ENCODE peak calls at places on chromosomes 7 and 10, in five cellular contexts. S is HS-27A; F is nephron progenitor cell; L is effector CD4-positive, alpha-beta T cell; O is putamen. U is an unnamed sample.

GRCh38 chr7:1937252-1937605 is 267.2 kb downstream of the ELFN1 start:
- DNase-seq in S (no peak), O (no peak), F (no peak), L (no peak), U (no peak)

GRCh38 chr10:104406715-104407517 is 53.3 kb downstream of the CFAP58 start:
- DNase-seq in O (peak; percentile 16), L (no peak), F (no peak), S (no peak), U (no peak)

GRCh38 chr10:69573056-69573806 is at the start of gene NEUROG3:
- DNase-seq in O (no peak), F (peak; percentile 57), S (no peak), L (no peak), U (no peak)

GRCh38 chr7:88927-89921 is 103.1 kb upstream of the FAM20C start:
- DNase-seq in F (no peak), S (no peak), O (no peak), L (no peak), U (no peak)

GRCh38 chr7:157508477-157508881 is 171.7 kb downstream of the DNAJB6 start:
- DNase-seq in F (no peak), O (no peak), S (no peak), L (no peak), U (no peak)

GRCh38 chr10:61188691-61189090 is 244.7 kb upstream of the RHOBTB1 start:
- DNase-seq in S (no peak), L (no peak), F (no peak), O (no peak), U (no peak)

GRCh38 chr10:10657139-10657760 is 360.4 kb upstream of the CELF2 start:
- DNase-seq in O (no peak), L (no peak), S (no peak), F (no peak), U (no peak)

GRCh38 chr10:78952686-78953085 is 116.1 kb upstream of the ZMIZ1 start:
- DNase-seq in S (no peak), O (no peak), L (no peak), F (no peak), U (no peak)

GRCh38 chr7:638256-639011 is 88.1 kb upstream of the DNAAF5 start:
- DNase-seq in S (no peak), F (no peak), O (no peak), L (no peak), U (no peak)

GRCh38 chr10:11045487-11045886 is 27.8 kb downstream of the CELF2 start:
- DNase-seq in O (no peak), L (no peak), F (no peak), S (no peak), U (no peak)

GRCh38 chr10:14534152-14534551 is 203.4 kb upstream of the FRMD4A start:
- DNase-seq in O (no peak), F (no peak), S (no peak), L (no peak), U (no peak)

GRCh38 chr10:97074256-97075145 is 111.3 kb downstream of the SLIT1 start:
- DNase-seq in S (no peak), L (no peak), O (no peak), F (no peak), U (no peak)

GRCh38 chr7:1520574-1521234 is 9.8 kb upstream of the MAFK start:
- DNase-seq in S (no peak), F (no peak), O (no peak), L (no peak), U (no peak)

GRCh38 chr7:2809903-2810628 is 34.0 kb downstream of the GNA12 start:
- DNase-seq in O (no peak), L (no peak), S (no peak), F (no peak), U (no peak)

GRCh38 chr10:60466267-60467201 is 76.9 kb upstream of the ANK3 start:
- DNase-seq in O (no peak), L (no peak), S (no peak), F (no peak), U (no peak)

GRCh38 chr10:76337641-76338040 is 906.2 kb downstream of the LRMDA start:
- DNase-seq in F (no peak), O (no peak), L (no peak), S (no peak), U (no peak)

GRCh38 chr10:14556285-14556956 is 218.3 kb downstream of the FAM107B start:
- DNase-seq in L (no peak), O (no peak), S (no peak), F (no peak), U (no peak)

GRCh38 chr7:379456-380225 is 89.7 kb downstream of the FOXL3 start:
- DNase-seq in L (no peak), S (no peak), F (peak; percentile 58), O (no peak), U (no peak)

GRCh38 chr10:124916098-124916584 is 25.8 kb upstream of the ZRANB1 start:
- DNase-seq in F (peak; percentile 15), L (no peak), S (no peak), O (no peak), U (no peak)

GRCh38 chr10:4334076-4334475 is 491.9 kb upstream of the AKR1E2 start:
- DNase-seq in O (no peak), F (no peak), S (no peak), L (no peak), U (no peak)

GRCh38 chr7:74579800-74580685 is 77.5 kb upstream of the GTF2I start:
- DNase-seq in L (no peak), O (no peak), F (no peak), S (no peak), U (no peak)

GRCh38 chr10:99814143-99814542 is 31.7 kb downstream of the ABCC2 start:
- DNase-seq in F (no peak), S (no peak), L (no peak), O (no peak), U (no peak)

GRCh38 chr10:70752571-70752970 is 32.6 kb downstream of the TBATA start:
- DNase-seq in F (no peak), L (no peak), S (no peak), O (no peak), U (no peak)

GRCh38 chr7:119925890-119926289 is 347.1 kb upstream of the KCND2 start:
- DNase-seq in F (no peak), O (no peak), S (no peak), L (no peak), U (no peak)

GRCh38 chr10:124217906-124218769 is 124.7 kb upstream of the CHST15 start:
- DNase-seq in O (no peak), S (no peak), F (no peak), L (no peak), U (no peak)

GRCh38 chr7:73703985-73704639 is 15.4 kb downstream of the STX1A start:
- DNase-seq in L (peak; percentile 14), S (no peak), F (peak; percentile 84), O (no peak), U (no peak)

GRCh38 chr10:2166061-2166460 is 428.7 kb upstream of the ADARB2 start:
- DNase-seq in O (no peak), L (no peak), S (no peak), F (no peak), U (no peak)